ENCODE peak calls at places on chromosomes 1 and 21, in six cellular contexts. One of them, this sample, is unnamed.
A peak's percentile ranks its signal among the peaks of the same experiment; 100 is the strongest.

GRCh38 chr1:42684139-42684538 is 1.9 kb downstream of the YBX1 start:
- DNase-seq in upper lobe of right lung: no peak
- DNase-seq in stomach: no peak
- DNase-seq in GM12865: peak; percentile 36
- DNase-seq in astrocyte: no peak
- DNase-seq in cardiac fibroblast: peak; percentile 18
- DNase-seq in this sample: no peak

GRCh38 chr1:161702250-161702649 is 4.8 kb upstream of the FCRLA start:
- DNase-seq in upper lobe of right lung: no peak
- DNase-seq in stomach: no peak
- DNase-seq in GM12865: no peak
- DNase-seq in astrocyte: no peak
- DNase-seq in cardiac fibroblast: no peak
- DNase-seq in this sample: no peak

GRCh38 chr1:193402977-193403376 is 216.6 kb upstream of the B3GALT2 start:
- DNase-seq in upper lobe of right lung: no peak
- DNase-seq in stomach: no peak
- DNase-seq in GM12865: no peak
- DNase-seq in astrocyte: no peak
- DNase-seq in cardiac fibroblast: no peak
- DNase-seq in this sample: no peak

GRCh38 chr1:13699510-13699909 is 478 bp upstream of the PRDM2 start:
- DNase-seq in upper lobe of right lung: no peak
- DNase-seq in stomach: no peak
- DNase-seq in GM12865: peak; percentile 48
- DNase-seq in astrocyte: peak; percentile 10
- DNase-seq in cardiac fibroblast: peak; percentile 33
- DNase-seq in this sample: no peak

GRCh38 chr1:245086389-245086969 is 68.3 kb upstream of the KIF26B start:
- DNase-seq in upper lobe of right lung: no peak
- DNase-seq in stomach: no peak
- DNase-seq in GM12865: no peak
- DNase-seq in astrocyte: peak; percentile 66
- DNase-seq in cardiac fibroblast: peak; percentile 70
- DNase-seq in this sample: no peak

GRCh38 chr1:179164494-179164893 is 65.0 kb downstream of the ABL2 start:
- DNase-seq in upper lobe of right lung: no peak
- DNase-seq in stomach: no peak
- DNase-seq in GM12865: no peak
- DNase-seq in astrocyte: peak; percentile 90
- DNase-seq in cardiac fibroblast: peak; percentile 71
- DNase-seq in this sample: no peak

GRCh38 chr1:153141377-153141776 is 9.3 kb downstream of the SPRR2G start:
- DNase-seq in upper lobe of right lung: no peak
- DNase-seq in stomach: no peak
- DNase-seq in GM12865: no peak
- DNase-seq in astrocyte: no peak
- DNase-seq in cardiac fibroblast: no peak
- DNase-seq in this sample: no peak

GRCh38 chr1:226526801-226527595 is 21.6 kb upstream of the STUM start:
- DNase-seq in upper lobe of right lung: no peak
- DNase-seq in stomach: peak; percentile 53
- DNase-seq in GM12865: peak; percentile 18
- DNase-seq in astrocyte: no peak
- DNase-seq in cardiac fibroblast: peak; percentile 66
- DNase-seq in this sample: no peak

GRCh38 chr1:244970236-244970652 is 105.9 kb upstream of the HNRNPU start:
- DNase-seq in upper lobe of right lung: peak; percentile 93
- DNase-seq in stomach: peak; percentile 71
- DNase-seq in GM12865: peak; percentile 89
- DNase-seq in astrocyte: peak; percentile 47
- DNase-seq in cardiac fibroblast: peak; percentile 80
- DNase-seq in this sample: no peak

GRCh38 chr1:41673806-41674205 is 189.3 kb upstream of the EDN2 start:
- DNase-seq in upper lobe of right lung: peak; percentile 39
- DNase-seq in stomach: no peak
- DNase-seq in GM12865: peak; percentile 58
- DNase-seq in astrocyte: no peak
- DNase-seq in cardiac fibroblast: no peak
- DNase-seq in this sample: no peak

GRCh38 chr1:56255516-56256181 is 323.7 kb downstream of the PLPP3 start:
- DNase-seq in upper lobe of right lung: peak; percentile 72
- DNase-seq in stomach: peak; percentile 40
- DNase-seq in GM12865: no peak
- DNase-seq in astrocyte: peak; percentile 17
- DNase-seq in cardiac fibroblast: peak; percentile 85
- DNase-seq in this sample: no peak

GRCh38 chr21:46368533-46369285 is 44.8 kb downstream of the PCNT start:
- DNase-seq in upper lobe of right lung: no peak
- DNase-seq in stomach: no peak
- DNase-seq in GM12865: peak; percentile 75
- DNase-seq in astrocyte: no peak
- DNase-seq in cardiac fibroblast: no peak
- DNase-seq in this sample: no peak

GRCh38 chr1:24045766-24046165 is 65.6 kb upstream of the SRSF10 start:
- DNase-seq in upper lobe of right lung: no peak
- DNase-seq in stomach: no peak
- DNase-seq in GM12865: no peak
- DNase-seq in astrocyte: no peak
- DNase-seq in cardiac fibroblast: peak; percentile 20
- DNase-seq in this sample: no peak

GRCh38 chr1:155123801-155124200 is 3.9 kb upstream of the EFNA1 start:
- DNase-seq in upper lobe of right lung: no peak
- DNase-seq in stomach: no peak
- DNase-seq in GM12865: no peak
- DNase-seq in astrocyte: no peak
- DNase-seq in cardiac fibroblast: peak; percentile 40
- DNase-seq in this sample: no peak

GRCh38 chr1:151581946-151582345 is 29.9 kb upstream of the SNX27 start:
- DNase-seq in upper lobe of right lung: no peak
- DNase-seq in stomach: no peak
- DNase-seq in GM12865: no peak
- DNase-seq in astrocyte: no peak
- DNase-seq in cardiac fibroblast: no peak
- DNase-seq in this sample: no peak

GRCh38 chr1:233107130-233107529 is 156.7 kb downstream of the NTPCR start:
- DNase-seq in upper lobe of right lung: no peak
- DNase-seq in stomach: no peak
- DNase-seq in GM12865: no peak
- DNase-seq in astrocyte: no peak
- DNase-seq in cardiac fibroblast: peak; percentile 40
- DNase-seq in this sample: no peak

GRCh38 chr1:100810360-100810759 is 84.3 kb downstream of the EXTL2 start:
- DNase-seq in upper lobe of right lung: no peak
- DNase-seq in stomach: no peak
- DNase-seq in GM12865: no peak
- DNase-seq in astrocyte: no peak
- DNase-seq in cardiac fibroblast: peak; percentile 64
- DNase-seq in this sample: no peak

GRCh38 chr1:81920245-81920740 is 119.6 kb downstream of the ADGRL2 start:
- DNase-seq in upper lobe of right lung: no peak
- DNase-seq in stomach: no peak
- DNase-seq in GM12865: no peak
- DNase-seq in astrocyte: peak; percentile 67
- DNase-seq in cardiac fibroblast: peak; percentile 76
- DNase-seq in this sample: no peak

GRCh38 chr1:200038987-200039848 is 11.7 kb downstream of the NR5A2 start:
- DNase-seq in upper lobe of right lung: peak; percentile 72
- DNase-seq in stomach: peak; percentile 46
- DNase-seq in GM12865: peak; percentile 15
- DNase-seq in astrocyte: no peak
- DNase-seq in cardiac fibroblast: peak; percentile 29
- DNase-seq in this sample: no peak

GRCh38 chr21:16837319-16837718 is 675.5 kb upstream of the CXADR start:
- DNase-seq in upper lobe of right lung: no peak
- DNase-seq in stomach: no peak
- DNase-seq in GM12865: no peak
- DNase-seq in astrocyte: peak; percentile 56
- DNase-seq in cardiac fibroblast: peak; percentile 20
- DNase-seq in this sample: no peak

GRCh38 chr1:33082575-33083112 is 1.7 kb downstream of the AZIN2 start:
- DNase-seq in upper lobe of right lung: no peak
- DNase-seq in stomach: no peak
- DNase-seq in GM12865: no peak
- DNase-seq in astrocyte: no peak
- DNase-seq in cardiac fibroblast: no peak
- DNase-seq in this sample: no peak

GRCh38 chr1:193421487-193421886 is 235.1 kb upstream of the B3GALT2 start:
- DNase-seq in upper lobe of right lung: no peak
- DNase-seq in stomach: no peak
- DNase-seq in GM12865: peak; percentile 12
- DNase-seq in astrocyte: no peak
- DNase-seq in cardiac fibroblast: no peak
- DNase-seq in this sample: no peak

GRCh38 chr1:157442065-157442464 is 110.2 kb downstream of the FCRL5 start:
- DNase-seq in upper lobe of right lung: no peak
- DNase-seq in stomach: no peak
- DNase-seq in GM12865: no peak
- DNase-seq in astrocyte: no peak
- DNase-seq in cardiac fibroblast: no peak
- DNase-seq in this sample: no peak

GRCh38 chr1:41486892-41487728 is 2.6 kb upstream of the EDN2 start:
- DNase-seq in upper lobe of right lung: no peak
- DNase-seq in stomach: no peak
- DNase-seq in GM12865: peak; percentile 81
- DNase-seq in astrocyte: peak; percentile 63
- DNase-seq in cardiac fibroblast: peak; percentile 29
- DNase-seq in this sample: peak; percentile 57

GRCh38 chr1:55049914-55050278 is 10.5 kb downstream of the PCSK9 start:
- DNase-seq in upper lobe of right lung: no peak
- DNase-seq in stomach: no peak
- DNase-seq in GM12865: no peak
- DNase-seq in astrocyte: peak; percentile 50
- DNase-seq in cardiac fibroblast: no peak
- DNase-seq in this sample: peak; percentile 32

GRCh38 chr1:236458991-236459390 is 64.8 kb upstream of the LGALS8 start:
- DNase-seq in upper lobe of right lung: no peak
- DNase-seq in stomach: no peak
- DNase-seq in GM12865: no peak
- DNase-seq in astrocyte: no peak
- DNase-seq in cardiac fibroblast: no peak
- DNase-seq in this sample: no peak

GRCh38 chr1:225774276-225775147 is 3.1 kb upstream of the SRP9 start:
- DNase-seq in upper lobe of right lung: no peak
- DNase-seq in stomach: no peak
- DNase-seq in GM12865: no peak
- DNase-seq in astrocyte: peak; percentile 64
- DNase-seq in cardiac fibroblast: no peak
- DNase-seq in this sample: no peak

DNA sequence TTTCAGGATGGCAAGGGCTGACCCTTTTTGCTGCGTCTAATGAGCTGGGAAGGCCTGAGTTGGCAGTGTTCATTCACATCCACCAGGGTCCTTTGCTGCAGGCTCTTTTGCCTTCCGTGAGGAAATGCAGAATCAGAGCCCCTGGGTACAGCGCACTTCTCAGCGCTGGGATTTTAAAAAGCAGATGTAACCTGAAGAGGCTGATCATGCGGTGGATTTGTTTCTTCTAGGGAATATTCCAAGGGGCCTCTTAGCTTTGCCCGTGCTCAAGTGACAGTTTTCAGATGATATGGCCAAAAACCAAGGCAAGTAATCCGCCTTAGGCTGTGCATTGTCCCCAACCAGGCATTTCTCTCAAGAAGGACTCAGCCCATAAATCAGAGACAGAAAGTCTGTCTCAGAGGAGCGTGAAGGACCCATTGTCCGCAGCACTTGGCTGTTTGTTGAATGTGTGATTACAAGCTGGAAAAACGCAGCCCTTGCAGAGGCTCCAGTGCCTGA is 237.6 kb downstream of the PTPRC start:
- DNase-seq in upper lobe of right lung: no peak
- DNase-seq in stomach: no peak
- DNase-seq in GM12865: no peak
- DNase-seq in astrocyte: no peak
- DNase-seq in cardiac fibroblast: no peak
- DNase-seq in this sample: no peak
- TF ChIP-seq CTCF in upper lobe of right lung: no peak
- TF ChIP-seq CTCF in stomach: no peak
- TF ChIP-seq CTCF in GM12865: no peak
- TF ChIP-seq CTCF in astrocyte: no peak
- TF ChIP-seq CTCF in cardiac fibroblast: no peak
- TF ChIP-seq CTCF in this sample: peak; percentile 26

DNA sequence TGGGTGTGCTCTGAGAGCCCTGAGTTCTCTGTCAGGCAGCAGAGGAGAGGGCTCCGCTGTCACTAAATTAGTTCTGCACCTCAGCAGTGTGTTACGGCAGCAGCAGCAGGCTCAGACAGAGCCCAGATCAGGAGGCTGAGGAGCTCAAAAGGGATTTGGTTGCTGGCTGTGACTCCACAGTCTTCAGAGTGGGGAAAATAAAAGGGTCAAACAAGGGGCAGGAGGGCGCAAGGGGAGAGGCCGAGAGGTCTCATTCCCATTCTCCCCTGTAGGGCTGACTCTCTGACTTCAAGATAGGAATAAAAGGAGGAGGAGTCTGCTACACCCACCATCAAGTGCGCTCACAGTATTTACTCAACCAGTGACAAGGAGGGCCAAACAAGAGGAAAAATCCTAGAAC is 9.2 kb upstream of the SLC45A3 start:
- DNase-seq in upper lobe of right lung: no peak
- DNase-seq in stomach: no peak
- DNase-seq in GM12865: no peak
- DNase-seq in astrocyte: no peak
- DNase-seq in cardiac fibroblast: no peak
- DNase-seq in this sample: peak; percentile 19
- TF ChIP-seq CTCF in upper lobe of right lung: no peak
- TF ChIP-seq CTCF in stomach: no peak
- TF ChIP-seq CTCF in GM12865: no peak
- TF ChIP-seq CTCF in astrocyte: no peak
- TF ChIP-seq CTCF in cardiac fibroblast: no peak
- TF ChIP-seq CTCF in this sample: no peak

GRCh38 chr1:230851291-230851691 is 17.0 kb downstream of the C1orf198 start:
- DNase-seq in upper lobe of right lung: no peak
- DNase-seq in stomach: no peak
- DNase-seq in GM12865: no peak
- DNase-seq in astrocyte: peak; percentile 90
- DNase-seq in cardiac fibroblast: peak; percentile 60
- DNase-seq in this sample: no peak

GRCh38 chr1:230852959-230853358 is 15.4 kb downstream of the C1orf198 start:
- DNase-seq in upper lobe of right lung: no peak
- DNase-seq in stomach: no peak
- DNase-seq in GM12865: no peak
- DNase-seq in astrocyte: no peak
- DNase-seq in cardiac fibroblast: no peak
- DNase-seq in this sample: no peak

GRCh38 chr1:230854423-230854822 is 13.9 kb downstream of the C1orf198 start:
- DNase-seq in upper lobe of right lung: no peak
- DNase-seq in stomach: no peak
- DNase-seq in GM12865: no peak
- DNase-seq in astrocyte: no peak
- DNase-seq in cardiac fibroblast: no peak
- DNase-seq in this sample: no peak

GRCh38 chr1:230855886-230856285 is 12.4 kb downstream of the C1orf198 start:
- DNase-seq in upper lobe of right lung: no peak
- DNase-seq in stomach: no peak
- DNase-seq in GM12865: no peak
- DNase-seq in astrocyte: peak; percentile 68
- DNase-seq in cardiac fibroblast: peak; percentile 25
- DNase-seq in this sample: no peak

GRCh38 chr1:230853736-230854135 is 14.6 kb downstream of the C1orf198 start:
- DNase-seq in upper lobe of right lung: no peak
- DNase-seq in stomach: no peak
- DNase-seq in GM12865: no peak
- DNase-seq in astrocyte: no peak
- DNase-seq in cardiac fibroblast: no peak
- DNase-seq in this sample: no peak
- TF ChIP-seq CTCF in upper lobe of right lung: no peak
- TF ChIP-seq CTCF in stomach: no peak
- TF ChIP-seq CTCF in GM12865: no peak
- TF ChIP-seq CTCF in astrocyte: no peak
- TF ChIP-seq CTCF in cardiac fibroblast: no peak
- TF ChIP-seq CTCF in this sample: no peak

GRCh38 chr21:22575165-22575584 is 1577.0 kb downstream of the NCAM2 start:
- DNase-seq in upper lobe of right lung: no peak
- DNase-seq in stomach: no peak
- DNase-seq in GM12865: no peak
- DNase-seq in astrocyte: no peak
- DNase-seq in cardiac fibroblast: no peak
- DNase-seq in this sample: no peak
- TF ChIP-seq CTCF in upper lobe of right lung: peak; percentile 28
- TF ChIP-seq CTCF in stomach: no peak
- TF ChIP-seq CTCF in GM12865: no peak
- TF ChIP-seq CTCF in astrocyte: peak; percentile 7
- TF ChIP-seq CTCF in cardiac fibroblast: no peak
- TF ChIP-seq CTCF in this sample: peak; percentile 77